ENCODE peak calls at places on chromosomes 5 and 9, in four cellular contexts. One of them, this sample, is unnamed.

GRCh38 chr5:6767481-6768063 is 54.3 kb downstream of the TENT4A start:
- DNase-seq in SK-N-SH: no peak
- DNase-seq in activated naive CD8-positive, alpha-beta T cell treated with anti-CD3 and anti-CD28 coated beads, Interleukin-2, amount 50 U/mL, for 24 hours: no peak
- DNase-seq in erythroblast: no peak
- DNase-seq in this sample: no peak

GRCh38 chr5:34927785-34928184 is 1.6 kb upstream of the DNAJC21 start:
- DNase-seq in erythroblast: no peak
- DNase-seq in activated naive CD8-positive, alpha-beta T cell treated with anti-CD3 and anti-CD28 coated beads, Interleukin-2, amount 50 U/mL, for 24 hours: no peak
- DNase-seq in SK-N-SH: no peak
- DNase-seq in this sample: no peak

GRCh38 chr5:27144456-27144855 is 106.1 kb upstream of the CDH9 start:
- DNase-seq in erythroblast: no peak
- DNase-seq in SK-N-SH: no peak
- DNase-seq in activated naive CD8-positive, alpha-beta T cell treated with anti-CD3 and anti-CD28 coated beads, Interleukin-2, amount 50 U/mL, for 24 hours: no peak
- DNase-seq in this sample: no peak

GRCh38 chr9:113158446-113158845 is 7.6 kb downstream of the SLC31A2 start:
- DNase-seq in activated naive CD8-positive, alpha-beta T cell treated with anti-CD3 and anti-CD28 coated beads, Interleukin-2, amount 50 U/mL, for 24 hours: no peak
- DNase-seq in erythroblast: no peak
- DNase-seq in SK-N-SH: no peak
- DNase-seq in this sample: no peak

GRCh38 chr5:35246928-35247644 is 16.8 kb upstream of the PRLR start:
- DNase-seq in erythroblast: no peak
- DNase-seq in SK-N-SH: no peak
- DNase-seq in activated naive CD8-positive, alpha-beta T cell treated with anti-CD3 and anti-CD28 coated beads, Interleukin-2, amount 50 U/mL, for 24 hours: no peak
- DNase-seq in this sample: peak; percentile 4

GRCh38 chr9:122135529-122135859 is 24.1 kb downstream of the NDUFA8 start:
- DNase-seq in activated naive CD8-positive, alpha-beta T cell treated with anti-CD3 and anti-CD28 coated beads, Interleukin-2, amount 50 U/mL, for 24 hours: no peak
- DNase-seq in erythroblast: no peak
- DNase-seq in SK-N-SH: no peak
- DNase-seq in this sample: no peak

GRCh38 chr5:448061-448765 is 5.2 kb downstream of the EXOC3 start:
- DNase-seq in activated naive CD8-positive, alpha-beta T cell treated with anti-CD3 and anti-CD28 coated beads, Interleukin-2, amount 50 U/mL, for 24 hours: no peak
- DNase-seq in SK-N-SH: no peak
- DNase-seq in erythroblast: no peak
- DNase-seq in this sample: no peak

GRCh38 chr9:116452634-116453033 is 234.5 kb upstream of the TRIM32 start:
- DNase-seq in activated naive CD8-positive, alpha-beta T cell treated with anti-CD3 and anti-CD28 coated beads, Interleukin-2, amount 50 U/mL, for 24 hours: no peak
- DNase-seq in erythroblast: no peak
- DNase-seq in SK-N-SH: no peak
- DNase-seq in this sample: no peak

GRCh38 chr5:147455321-147455720 is 54.5 kb downstream of the DPYSL3 start:
- DNase-seq in erythroblast: no peak
- DNase-seq in SK-N-SH: no peak
- DNase-seq in activated naive CD8-positive, alpha-beta T cell treated with anti-CD3 and anti-CD28 coated beads, Interleukin-2, amount 50 U/mL, for 24 hours: no peak
- DNase-seq in this sample: peak; percentile 96

GRCh38 chr9:87685871-87686519 is 39.9 kb upstream of the CTSL start:
- DNase-seq in SK-N-SH: no peak
- DNase-seq in erythroblast: peak; percentile 33
- DNase-seq in activated naive CD8-positive, alpha-beta T cell treated with anti-CD3 and anti-CD28 coated beads, Interleukin-2, amount 50 U/mL, for 24 hours: no peak
- DNase-seq in this sample: no peak

GRCh38 chr9:123637940-123638634 is 282.1 kb downstream of the CRB2 start:
- DNase-seq in erythroblast: peak; percentile 11
- DNase-seq in SK-N-SH: no peak
- DNase-seq in activated naive CD8-positive, alpha-beta T cell treated with anti-CD3 and anti-CD28 coated beads, Interleukin-2, amount 50 U/mL, for 24 hours: no peak
- DNase-seq in this sample: peak; percentile 25

GRCh38 chr5:31809037-31809910 is 170.3 kb downstream of the PDZD2 start:
- DNase-seq in activated naive CD8-positive, alpha-beta T cell treated with anti-CD3 and anti-CD28 coated beads, Interleukin-2, amount 50 U/mL, for 24 hours: peak; percentile 11
- DNase-seq in SK-N-SH: peak; percentile 82
- DNase-seq in erythroblast: peak; percentile 59
- DNase-seq in this sample: peak; percentile 74

GRCh38 chr5:98109561-98110006 is 663.9 kb upstream of the RGMB start:
- DNase-seq in erythroblast: no peak
- DNase-seq in SK-N-SH: no peak
- DNase-seq in activated naive CD8-positive, alpha-beta T cell treated with anti-CD3 and anti-CD28 coated beads, Interleukin-2, amount 50 U/mL, for 24 hours: no peak
- DNase-seq in this sample: peak; percentile 68

GRCh38 chr5:174217527-174217926 is 172.0 kb downstream of the NSG2 start:
- DNase-seq in erythroblast: no peak
- DNase-seq in activated naive CD8-positive, alpha-beta T cell treated with anti-CD3 and anti-CD28 coated beads, Interleukin-2, amount 50 U/mL, for 24 hours: no peak
- DNase-seq in SK-N-SH: no peak
- DNase-seq in this sample: no peak

GRCh38 chr9:112174223-112174964 is 703 bp downstream of the SUSD1 start:
- DNase-seq in erythroblast: peak; percentile 82
- DNase-seq in SK-N-SH: peak; percentile 92
- DNase-seq in activated naive CD8-positive, alpha-beta T cell treated with anti-CD3 and anti-CD28 coated beads, Interleukin-2, amount 50 U/mL, for 24 hours: peak; percentile 83
- DNase-seq in this sample: peak; percentile 49

GRCh38 chr9:71863652-71864051 is 47.3 kb downstream of the ABHD17B start:
- DNase-seq in activated naive CD8-positive, alpha-beta T cell treated with anti-CD3 and anti-CD28 coated beads, Interleukin-2, amount 50 U/mL, for 24 hours: no peak
- DNase-seq in erythroblast: no peak
- DNase-seq in SK-N-SH: no peak
- DNase-seq in this sample: peak; percentile 29

GRCh38 chr5:156473271-156473935 is 146.4 kb downstream of the SGCD start:
- DNase-seq in erythroblast: no peak
- DNase-seq in activated naive CD8-positive, alpha-beta T cell treated with anti-CD3 and anti-CD28 coated beads, Interleukin-2, amount 50 U/mL, for 24 hours: no peak
- DNase-seq in SK-N-SH: no peak
- DNase-seq in this sample: peak; percentile 65

GRCh38 chr5:172999351-172999973 is 15.9 kb downstream of the ATP6V0E1 start:
- DNase-seq in activated naive CD8-positive, alpha-beta T cell treated with anti-CD3 and anti-CD28 coated beads, Interleukin-2, amount 50 U/mL, for 24 hours: no peak
- DNase-seq in SK-N-SH: no peak
- DNase-seq in erythroblast: no peak
- DNase-seq in this sample: no peak

GRCh38 chr5:132496631-132497487 is 6.3 kb upstream of the IRF1 start:
- DNase-seq in activated naive CD8-positive, alpha-beta T cell treated with anti-CD3 and anti-CD28 coated beads, Interleukin-2, amount 50 U/mL, for 24 hours: peak; percentile 72
- DNase-seq in SK-N-SH: peak; percentile 96
- DNase-seq in erythroblast: peak; percentile 87
- DNase-seq in this sample: peak; percentile 84

GRCh38 chr9:134325096-134325812 is 1.0 kb upstream of the RXRA start:
- DNase-seq in SK-N-SH: no peak
- DNase-seq in erythroblast: peak; percentile 69
- DNase-seq in activated naive CD8-positive, alpha-beta T cell treated with anti-CD3 and anti-CD28 coated beads, Interleukin-2, amount 50 U/mL, for 24 hours: peak; percentile 24
- DNase-seq in this sample: peak; percentile 53

This sample was measured in AG10803.